ENCODE peak calls at places on chromosomes 7 and 10, in eight cellular contexts. R is body of pancreas, P is IMR-90, J is spleen, T is A549, B is heart left ventricle, M is HCT116, N is esophagus muscularis mucosa. D is an unnamed sample. For H3K9me3, the result is how much of the 10 kb centered on the place peaks cover.

GRCh38 chr10:93947055-93947454 is 46.7 kb upstream of the PLCE1 start:
- DNase-seq in T (no peak), M (no peak), P (peak), B (no peak), R (no peak), J (no peak), N (no peak), D (peak)

GRCh38 chr10:110775022-110775379 is 96.7 kb upstream of the PDCD4 start:
- DNase-seq in T (peak), P (no peak), B (no peak), J (no peak), M (peak), N (no peak), R (no peak), D (no peak)

GRCh38 chr7:67493386-67493785 is 496.8 kb downstream of the TYW1 start:
- DNase-seq in J (no peak), B (no peak), M (no peak), P (no peak), N (no peak), R (no peak), T (no peak), D (no peak)

GRCh38 chr7:150357771-150358427 is 10.7 kb upstream of the REPIN1 start:
- DNase-seq in T (no peak), M (no peak), P (no peak), R (no peak), B (no peak), J (no peak), N (no peak), D (no peak)

GRCh38 chr10:79130255-79130654 is 61.5 kb downstream of the ZMIZ1 start:
- DNase-seq in T (no peak), J (no peak), P (no peak), R (no peak), M (no peak), B (no peak), N (no peak), D (no peak)

GRCh38 chr10:124248646-124249045 is 155.2 kb upstream of the CHST15 start:
- DNase-seq in J (no peak), T (no peak), P (no peak), B (no peak), R (no peak), M (no peak), N (no peak), D (no peak)

GRCh38 chr10:113569576-113569975 is 16.7 kb downstream of the HABP2 start:
- DNase-seq in T (no peak), P (no peak), B (no peak), N (no peak), R (no peak), J (no peak), M (no peak), D (peak)

GRCh38 chr10:82150123-82150900 is 275.3 kb downstream of the NRG3 start:
- DNase-seq in T (no peak), J (no peak), N (no peak), R (peak), B (no peak), P (no peak), M (no peak), D (no peak)

GRCh38 chr7:47485640-47486435 is 96.1 kb downstream of the TNS3 start:
- DNase-seq in R (peak), T (no peak), B (no peak), P (peak), J (peak), N (no peak), M (no peak), D (no peak)

GRCh38 chr7:112646787-112647186 is 143.4 kb downstream of the TMEM168 start:
- DNase-seq in N (no peak), B (no peak), P (no peak), R (no peak), M (no peak), T (no peak), J (peak), D (no peak)

GRCh38 chr10:123645615-123646014 is 20.5 kb upstream of the GPR26 start:
- DNase-seq in P (no peak), T (no peak), M (no peak), B (no peak), J (no peak), N (no peak), R (no peak), D (no peak)

GRCh38 chr10:95792874-95793285 is 36.9 kb downstream of the ENTPD1 start:
- DNase-seq in B (no peak), R (no peak), J (no peak), P (peak), N (no peak), M (no peak), T (no peak), D (no peak)

GRCh38 chr7:7848245-7848644 is 120.4 kb upstream of the GLCCI1 start:
- DNase-seq in N (no peak), T (no peak), J (no peak), B (no peak), P (no peak), R (no peak), M (no peak), D (no peak)

GRCh38 chr10:97771055-97771811 is 566 bp downstream of the SFRP5 start:
- DNase-seq in P (peak), B (peak), R (peak), J (no peak), N (no peak), M (no peak), T (peak), D (no peak)

GRCh38 chr10:104441601-104442000 is 88.0 kb downstream of the CFAP58 start:
- DNase-seq in J (no peak), B (no peak), R (no peak), P (peak), M (no peak), T (no peak), N (no peak), D (no peak)

GRCh38 chr10:75552171-75552570 is 120.7 kb downstream of the LRMDA start:
- DNase-seq in M (no peak), R (no peak), N (no peak), B (no peak), J (no peak), P (no peak), T (no peak), D (no peak)

GRCh38 chr7:142177869-142178268 is 66.4 kb downstream of the MGAM2 start:
- DNase-seq in P (no peak), M (no peak), R (no peak), N (no peak), B (no peak), T (no peak), J (no peak), D (no peak)

GRCh38 chr7:26865094-26865388 is 651 bp upstream of the SKAP2 start:
- DNase-seq in R (no peak), M (no peak), B (peak), T (peak), P (no peak), N (no peak), J (peak), D (no peak)

GRCh38 chr10:108801775-108802516 is 1121.4 kb downstream of the XPNPEP1 start:
- DNase-seq in R (no peak), M (no peak), B (no peak), P (peak), J (no peak), T (no peak), N (no peak), D (no peak)

GRCh38 chr10:86334515-86335085 is 32.0 kb downstream of the GRID1 start:
- DNase-seq in B (no peak), N (no peak), J (peak), R (no peak), M (peak), P (no peak), T (no peak), D (no peak)

GRCh38 chr7:67614843-67615242 is 618.2 kb downstream of the TYW1 start:
- DNase-seq in R (no peak), M (no peak), T (no peak), B (no peak), P (no peak), N (no peak), J (no peak), D (no peak)

GRCh38 chr7:30469303-30469702 is 9.3 kb downstream of the NOD1 start:
- DNase-seq in M (peak), N (peak), P (peak), T (peak), R (peak), B (peak), J (peak), D (no peak)

GRCh38 chr10:20892796-20893195 is 4.3 kb downstream of the NEBL start:
- DNase-seq in R (no peak), P (no peak), N (no peak), J (no peak), T (no peak), M (no peak), B (no peak), D (no peak)

GRCh38 chr7:7647495-7648036 is 7.0 kb downstream of the UMAD1 start:
- DNase-seq in J (no peak), T (no peak), R (no peak), M (no peak), B (no peak), N (no peak), P (no peak), D (no peak)

GRCh38 chr7:92639213-92639896 is 49.2 kb upstream of the FAM133B start:
- DNase-seq in J (no peak), T (no peak), P (no peak), M (no peak), R (no peak), N (no peak), B (no peak), D (no peak)

GRCh38 chr10:8498881-8499280 is 444.4 kb downstream of the GATA3 start:
- DNase-seq in N (no peak), B (no peak), J (no peak), P (no peak), R (no peak), T (no peak), M (no peak), D (no peak)

GRCh38 chr10:47415520-47416304 is 31.6 kb upstream of the ZNF488 start:
- DNase-seq in J (peak), R (no peak), M (no peak), T (no peak), P (no peak), B (no peak), N (no peak), D (no peak)

GRCh38 chr7:7819442-7820247 is 101.2 kb upstream of the RPA3 start:
- DNase-seq in P (no peak), T (no peak), M (no peak), R (no peak), B (no peak), J (no peak), N (no peak), D (no peak)

GRCh38 chr10:49367600-49367999 is 28.3 kb downstream of the DRGX start:
- DNase-seq in P (no peak), J (no peak), M (no peak), R (no peak), N (no peak), B (no peak), T (no peak), D (no peak)

GRCh38 chr7:111730476-111731300 is 168.4 kb upstream of the IMMP2L start:
- DNase-seq in J (no peak), T (peak), R (no peak), P (peak), M (peak), N (no peak), B (no peak), D (no peak)

GRCh38 chr10:45373003-45373782 is 823 bp upstream of the ALOX5 start:
- DNase-seq in J (peak), R (peak), P (no peak), T (no peak), N (peak), M (no peak), B (no peak), D (no peak)

GRCh38 chr7:29287366-29287765 is 92.8 kb downstream of the CHN2 start:
- DNase-seq in N (no peak), R (peak), M (peak), P (peak), T (peak), B (no peak), J (no peak), D (no peak)

GRCh38 chr7:158516524-158516923 is 71.1 kb downstream of the PTPRN2 start:
- DNase-seq in B (no peak), P (no peak), J (no peak), N (no peak), R (no peak), T (no peak), M (no peak), D (no peak)

GRCh38 chr7:158520825-158521224 is 66.8 kb downstream of the PTPRN2 start:
- DNase-seq in B (no peak), J (peak), T (no peak), N (no peak), P (no peak), R (no peak), M (no peak), D (no peak)

GRCh38 chr7:158517072-158517471 is 70.6 kb downstream of the PTPRN2 start:
- DNase-seq in P (no peak), M (no peak), J (no peak), B (no peak), R (no peak), T (no peak), N (no peak), D (no peak)

GRCh38 chr7:158517571-158517970 is 70.1 kb downstream of the PTPRN2 start:
- DNase-seq in T (no peak), P (no peak), B (no peak), R (no peak), J (peak), N (no peak), M (no peak), D (no peak)

GRCh38 chr7:158518915-158519640 is 68.5 kb downstream of the PTPRN2 start:
- DNase-seq in T (no peak), J (no peak), P (no peak), N (no peak), M (no peak), R (no peak), B (no peak), D (no peak)
- H3K9me3 ChIP-seq in T (under half), J (under half), P (half or more), N (under half), M (under half), R (under half), B (under half), D (under half)

GRCh38 chr10:69043931-69044531 is 43.9 kb upstream of the SRGN start:
- DNase-seq in R (no peak), B (no peak), M (no peak), N (no peak), P (no peak), T (no peak), J (no peak), D (no peak)
- TF ChIP-seq POLR2A in R (no peak), B (no peak), M (no peak), N (no peak), P (no peak), T (no peak), J (no peak), D (no peak)

GRCh38 chr10:4763960-4764428 is 62.0 kb upstream of the AKR1E2 start:
- DNase-seq in N (no peak), R (no peak), J (no peak), P (peak), B (no peak), M (no peak), T (no peak), D (no peak)
- H3K27ac ChIP-seq in N (no peak), R (no peak), J (no peak), P (peak), B (no peak), M (no peak), T (peak), D (no peak)

GRCh38 chr7:436367-437128 is 83.1 kb downstream of the PDGFA start:
- DNase-seq in N (no peak), P (no peak), T (no peak), J (no peak), B (no peak), R (no peak), M (no peak), D (no peak)

GRCh38 chr7:435518-436366 is 83.9 kb downstream of the PDGFA start:
- DNase-seq in M (no peak), N (no peak), R (no peak), J (no peak), T (peak), P (peak), B (no peak), D (no peak)

GRCh38 chr7:438361-438760 is 81.3 kb downstream of the PDGFA start:
- DNase-seq in P (no peak), N (no peak), T (no peak), B (no peak), J (no peak), M (no peak), R (no peak), D (peak)

GRCh38 chr7:438916-439315 is 80.7 kb downstream of the PDGFA start:
- DNase-seq in R (no peak), J (no peak), M (no peak), T (no peak), P (no peak), B (no peak), N (no peak), D (no peak)

GRCh38 chr7:437293-438280 is 82.1 kb downstream of the PDGFA start:
- DNase-seq in M (no peak), P (no peak), N (no peak), B (no peak), R (no peak), J (no peak), T (no peak), D (no peak)
- H3K9me3 ChIP-seq in M (under half), P (under half), N (under half), B (under half), R (under half), J (under half), T (under half), D (under half)

GRCh38 chr7:117873056-117873932 is at the start of gene CTTNBP2:
- DNase-seq in M (peak), P (peak), B (peak), J (peak), N (no peak), R (peak), T (peak), D (peak)
- TF ChIP-seq POLR2A in M (no peak), P (no peak), B (no peak), J (no peak), N (no peak), R (peak), T (no peak), D (no peak)

D was measured in gastrocnemius medialis.